ENCODE peak calls at places on chromosomes 5 and 9, in four cellular contexts. H is HCT116; R is pancreas; E is activated CD4-positive, alpha-beta T cell treated with anti-CD3 and anti-CD28 coated beads, Interleukin-2, amount 50 U/mL, for 1 hour. W is an unnamed sample.

GRCh38 chr5:10753178-10753577 is 7.9 kb downstream of the DAP start:
- DNase-seq in H (no peak), E (no peak), R (no peak), W (no peak)

GRCh38 chr9:16417101-16417500 is 453.4 kb downstream of the BNC2 start:
- DNase-seq in H (no peak), R (no peak), E (no peak), W (no peak)

GRCh38 chr9:109817846-109818472 is 38.0 kb downstream of the PALM2AKAP2 start:
- DNase-seq in E (peak), H (peak), R (peak), W (peak)

GRCh38 chr9:7756088-7756487 is 43.5 kb downstream of the DMAC1 start:
- DNase-seq in E (no peak), H (no peak), R (no peak), W (no peak)

GRCh38 chr9:110900917-110901316 is 137.4 kb downstream of the LPAR1 start:
- DNase-seq in R (no peak), E (no peak), H (no peak), W (no peak)

GRCh38 chr9:127130235-127130634 is 7.8 kb upstream of the ANGPTL2 start:
- DNase-seq in R (no peak), E (no peak), H (no peak), W (no peak)

GRCh38 chr5:125011982-125012381 is 265.5 kb upstream of the ZNF608 start:
- DNase-seq in R (no peak), E (no peak), H (no peak), W (no peak)

GRCh38 chr9:81848472-81848871 is 79.8 kb upstream of the SPATA31D4 start:
- DNase-seq in H (no peak), E (no peak), R (no peak), W (no peak)

GRCh38 chr9:133153227-133154096 is 10.3 kb downstream of the GBGT1 start:
- DNase-seq in E (no peak), R (peak), H (no peak), W (no peak)

GRCh38 chr9:99720455-99721050 is 101.1 kb upstream of the NR4A3 start:
- DNase-seq in E (no peak), R (no peak), H (no peak), W (no peak)

GRCh38 chr9:21443849-21444625 is 3.8 kb downstream of the IFNA1 start:
- DNase-seq in E (no peak), R (no peak), H (no peak), W (no peak)

GRCh38 chr9:134659688-134660131 is 18.1 kb downstream of the COL5A1 start:
- DNase-seq in R (no peak), H (no peak), E (no peak), W (no peak)

GRCh38 chr5:2465383-2465782 is 286.1 kb downstream of the IRX2 start:
- DNase-seq in H (no peak), R (no peak), E (no peak), W (no peak)

GRCh38 chr9:5626727-5627634 is 1.9 kb upstream of the RIC1 start:
- DNase-seq in E (peak), H (no peak), R (no peak), W (peak)

GRCh38 chr5:134149571-134150303 is 27.0 kb downstream of the SKP1 start:
- DNase-seq in E (no peak), R (no peak), H (no peak), W (peak)